ENCODE peak calls at places on chromosomes 2 and 18, in ten cellular contexts. S, C, W, E, H, T, U, D, N and Z are unnamed samples.

GRCh38 chr2:183292028-183292427 is 167.8 kb downstream of the NUP35 start:
- DNase-seq in S (no peak), C (no peak), W (no peak), E (no peak), H (no peak), T (no peak), U (no peak), D (no peak), N (no peak), Z (no peak)

GRCh38 chr2:220811952-220812570 is 760.0 kb downstream of the EPHA4 start:
- DNase-seq in S (no peak), C (peak), W (no peak), E (no peak), H (no peak), T (no peak), U (no peak), D (peak), N (no peak), Z (no peak)

GRCh38 chr2:56230171-56230570 is 46.4 kb downstream of the CCDC85A start:
- DNase-seq in S (no peak), C (no peak), W (no peak), E (no peak), H (no peak), T (no peak), U (no peak), D (no peak), N (no peak), Z (no peak)

GRCh38 chr2:173217106-173217840 is 137.4 kb upstream of the CDCA7 start:
- DNase-seq in S (no peak), C (no peak), W (no peak), E (no peak), H (no peak), T (no peak), U (no peak), D (no peak), N (no peak), Z (no peak)

GRCh38 chr2:201208563-201209252 is 25.8 kb downstream of the CASP10 start:
- DNase-seq in S (peak), C (no peak), W (no peak), E (no peak), H (no peak), T (no peak), U (no peak), D (no peak), N (no peak), Z (no peak)

GRCh38 chr2:74374509-74375205 is 5.5 kb downstream of the DCTN1 start:
- DNase-seq in S (peak), C (no peak), W (no peak), E (no peak), H (no peak), T (no peak), U (peak), D (no peak), N (no peak), Z (peak)

GRCh38 chr2:46647041-46647440 is 167.7 kb downstream of the TMEM247 start:
- DNase-seq in S (no peak), C (no peak), W (no peak), E (no peak), H (no peak), T (no peak), U (no peak), D (no peak), N (no peak), Z (no peak)

GRCh38 chr2:176924909-176925548 is 287.6 kb upstream of the HNRNPA3 start:
- DNase-seq in S (no peak), C (no peak), W (no peak), E (no peak), H (no peak), T (no peak), U (no peak), D (no peak), N (no peak), Z (no peak)

GRCh38 chr18:54392621-54393023 is 34.9 kb downstream of the C18orf54 start:
- DNase-seq in S (no peak), C (no peak), W (no peak), E (no peak), H (peak), T (no peak), U (peak), D (peak), N (no peak), Z (no peak)

GRCh38 chr2:61167587-61167986 is 5.6 kb downstream of the C2orf74 start:
- DNase-seq in S (no peak), C (no peak), W (no peak), E (no peak), H (no peak), T (no peak), U (no peak), D (no peak), N (no peak), Z (no peak)

GRCh38 chr2:30217644-30218361 is 13.5 kb upstream of the LBH start:
- DNase-seq in S (peak), C (no peak), W (no peak), E (no peak), H (no peak), T (peak), U (peak), D (no peak), N (no peak), Z (no peak)

GRCh38 chr2:37627715-37628114 is 43.7 kb downstream of the CDC42EP3 start:
- DNase-seq in S (no peak), C (no peak), W (no peak), E (no peak), H (no peak), T (no peak), U (no peak), D (no peak), N (no peak), Z (no peak)

GRCh38 chr2:31286961-31287550 is 53.1 kb downstream of the EHD3 start:
- DNase-seq in S (no peak), C (no peak), W (no peak), E (no peak), H (no peak), T (no peak), U (no peak), D (peak), N (no peak), Z (no peak)

GRCh38 chr18:57836557-57836956 is 33.4 kb upstream of the ATP8B1 start:
- DNase-seq in S (no peak), C (no peak), W (no peak), E (no peak), H (peak), T (no peak), U (no peak), D (no peak), N (no peak), Z (no peak)

GRCh38 chr2:37666772-37667171 is 4.7 kb downstream of the CDC42EP3 start:
- DNase-seq in S (no peak), C (no peak), W (no peak), E (no peak), H (no peak), T (no peak), U (no peak), D (no peak), N (no peak), Z (no peak)

GRCh38 chr2:224417361-224417729 is 15.4 kb upstream of the FAM124B start:
- DNase-seq in S (no peak), C (no peak), W (no peak), E (no peak), H (no peak), T (no peak), U (no peak), D (no peak), N (no peak), Z (no peak)

GRCh38 chr2:200300650-200301314 is 5.7 kb upstream of the SPATS2L start:
- DNase-seq in S (no peak), C (no peak), W (no peak), E (no peak), H (no peak), T (no peak), U (no peak), D (peak), N (no peak), Z (no peak)

GRCh38 chr18:69718912-69719547 is 228.6 kb downstream of the CD226 start:
- DNase-seq in S (no peak), C (no peak), W (no peak), E (no peak), H (no peak), T (no peak), U (no peak), D (no peak), N (no peak), Z (no peak)

GRCh38 chr2:109498906-109499305 is 114.9 kb downstream of the SEPTIN10 start:
- DNase-seq in S (no peak), C (no peak), W (no peak), E (no peak), H (no peak), T (no peak), U (no peak), D (no peak), N (no peak), Z (no peak)

GRCh38 chr2:231359948-231360347 is 35.6 kb upstream of the B3GNT7 start:
- DNase-seq in S (peak), C (no peak), W (no peak), E (no peak), H (no peak), T (no peak), U (no peak), D (no peak), N (no peak), Z (no peak)

GRCh38 chr18:36300211-36300610 is 2.7 kb downstream of the FHOD3 start:
- DNase-seq in S (no peak), C (no peak), W (no peak), E (no peak), H (no peak), T (no peak), U (no peak), D (no peak), N (no peak), Z (no peak)

GRCh38 chr2:40115348-40115747 is 336.3 kb upstream of the THUMPD2 start:
- DNase-seq in S (no peak), C (no peak), W (no peak), E (no peak), H (no peak), T (no peak), U (no peak), D (no peak), N (no peak), Z (no peak)

GRCh38 chr2:52964916-52965530 is 802.6 kb upstream of the CHAC2 start:
- DNase-seq in S (no peak), C (no peak), W (no peak), E (no peak), H (no peak), T (no peak), U (no peak), D (no peak), N (no peak), Z (no peak)

GRCh38 chr2:234427081-234428058 is 69.5 kb downstream of the ARL4C start:
- DNase-seq in S (no peak), C (no peak), W (peak), E (peak), H (no peak), T (no peak), U (no peak), D (peak), N (no peak), Z (no peak)

GRCh38 chr2:48723125-48723524 is 32.4 kb downstream of the LHCGR start:
- DNase-seq in S (no peak), C (no peak), W (no peak), E (no peak), H (no peak), T (no peak), U (no peak), D (peak), N (no peak), Z (no peak)

GRCh38 chr2:216406861-216407260 is 5.4 kb upstream of the SMARCAL1 start:
- DNase-seq in S (no peak), C (no peak), W (no peak), E (no peak), H (no peak), T (no peak), U (no peak), D (no peak), N (no peak), Z (no peak)